ENCODE peak calls at places on chromosomes 4 and X, in five cellular contexts. T is breast epithelium, B is sigmoid colon, U is endothelial cell of umbilical vein, J is tibial nerve. G is an unnamed sample.

GRCh38 chr4:1601852-1602525 is 82.1 kb downstream of the FAM53A start:
- DNase-seq in T (no peak), B (peak), U (no peak), J (no peak), G (no peak)

GRCh38 chr4:72919937-72920336 is 149.6 kb downstream of the COX18 start:
- DNase-seq in T (no peak), B (no peak), U (no peak), J (no peak), G (no peak)

GRCh38 chr4:7960017-7960789 is 20.5 kb upstream of the AFAP1 start:
- DNase-seq in T (no peak), B (peak), U (no peak), J (no peak), G (no peak)

GRCh38 chr4:2269618-2270163 is 7.8 kb upstream of the MXD4 start:
- DNase-seq in T (no peak), B (no peak), U (no peak), J (no peak), G (no peak)

GRCh38 chrX:100864967-100865366 is 9.2 kb downstream of the NOX1 start:
- DNase-seq in T (no peak), B (no peak), U (peak), J (no peak), G (no peak)

GRCh38 chr4:177680308-177680707 is 238.1 kb upstream of the AGA start:
- DNase-seq in T (no peak), B (no peak), U (no peak), J (no peak), G (no peak)

GRCh38 chr4:123744664-123745290 is 348.2 kb downstream of the SPRY1 start:
- DNase-seq in T (no peak), B (peak), U (peak), J (no peak), G (no peak)

GRCh38 chrX:141879616-141880015 is 24.1 kb upstream of the MAGEC1 start:
- DNase-seq in T (no peak), B (no peak), U (no peak), J (no peak), G (no peak)

GRCh38 chr4:139715721-139716391 is 50.2 kb downstream of the MGST2 start:
- DNase-seq in T (no peak), B (no peak), U (no peak), J (no peak), G (no peak)

GRCh38 chrX:48474127-48474526 is 1.9 kb upstream of the FTSJ1 start:
- DNase-seq in T (no peak), B (no peak), U (no peak), J (no peak), G (no peak)

GRCh38 chr4:40514409-40515025 is 115.1 kb downstream of the RBM47 start:
- DNase-seq in T (no peak), B (no peak), U (no peak), J (no peak), G (no peak)

GRCh38 chr4:172356002-172356401 is 542.8 kb downstream of the GALNTL6 start:
- DNase-seq in T (no peak), B (no peak), U (no peak), J (no peak), G (no peak)

GRCh38 chrX:53403535-53403934 is 18.9 kb downstream of the SMC1A start:
- DNase-seq in T (no peak), B (no peak), U (no peak), J (no peak), G (no peak)

GRCh38 chr4:102344955-102345794 is at the start of gene SLC39A8:
- DNase-seq in T (peak), B (peak), U (peak), J (peak), G (peak)
- TF ChIP-seq POLR2A in T (peak), B (peak), U (peak), J (peak), G (peak)

DNA sequence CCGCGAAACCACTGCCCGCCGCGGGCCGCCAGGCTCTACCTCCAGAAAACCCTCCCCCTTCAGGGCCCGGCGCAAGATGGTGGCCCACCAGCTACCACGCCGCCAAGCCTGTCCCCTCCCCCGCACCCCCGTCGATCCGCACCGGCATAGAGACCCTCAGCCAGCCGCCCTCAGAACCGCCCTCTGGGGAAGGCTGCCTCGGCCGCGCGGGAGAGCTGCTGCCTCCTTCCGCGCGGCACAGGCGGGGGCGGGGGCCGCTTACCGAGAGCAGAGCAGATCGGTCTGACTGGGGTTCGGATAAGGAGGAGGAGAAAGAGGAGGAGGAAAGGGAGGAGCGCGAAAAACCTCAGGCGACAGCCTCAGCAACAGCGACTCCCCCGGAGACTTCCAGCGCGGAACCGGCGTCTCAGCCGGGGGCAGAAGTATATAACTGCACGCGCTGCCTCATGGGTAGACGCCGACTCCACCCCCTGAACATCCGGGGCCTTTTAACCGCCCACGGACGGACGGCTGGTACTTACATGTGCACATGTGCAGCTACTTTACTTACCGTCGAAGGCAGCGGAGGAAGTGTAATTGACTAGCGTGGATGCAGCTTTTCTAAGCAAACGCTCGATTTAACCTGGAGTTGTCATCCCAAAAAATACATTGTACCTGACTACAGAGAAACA is at the start of gene ZNF280C:
- DNase-seq in T (peak), B (peak), U (peak), J (peak), G (peak)
- TF ChIP-seq POLR2A in T (peak), B (peak), U (peak), J (peak), G (peak)

GRCh38 chr4:161791796-161792556 is 371.8 kb downstream of the FSTL5 start:
- DNase-seq in T (no peak), B (peak), U (no peak), J (no peak), G (no peak)
- TF ChIP-seq POLR2A in T (no peak), B (no peak), U (no peak), J (no peak), G (no peak)

DNA sequence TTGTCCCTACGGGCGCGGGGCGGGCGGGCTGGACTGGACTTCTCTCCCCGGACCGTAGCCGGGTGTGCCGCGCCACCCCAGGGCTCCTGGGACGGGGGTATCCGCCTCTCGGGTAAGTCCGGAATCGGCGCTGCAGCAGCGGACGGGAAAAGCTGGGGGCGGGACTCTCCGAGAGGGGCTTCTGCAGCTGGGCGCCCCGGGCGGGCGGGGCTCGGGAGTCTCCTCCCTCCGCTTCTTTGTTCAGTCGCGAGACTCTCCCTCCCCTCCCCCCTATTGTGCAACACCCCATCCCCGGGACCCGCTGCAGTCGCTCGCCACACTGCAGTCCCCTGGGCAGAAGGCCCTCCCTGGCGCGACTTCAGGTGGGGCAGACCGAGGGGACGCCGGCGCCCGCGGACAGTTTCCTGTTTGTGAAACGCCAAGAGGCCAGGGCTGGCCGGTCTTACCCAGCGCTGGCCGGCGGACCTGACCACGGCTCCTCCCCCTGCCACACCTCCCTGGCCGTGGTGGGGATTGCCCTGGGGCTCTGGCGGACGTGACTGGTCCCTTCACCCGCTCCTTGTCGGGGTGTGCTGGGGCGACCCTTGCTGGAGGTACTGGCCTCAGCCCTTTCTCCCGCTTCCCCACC is 966 bp downstream of the CCNG2 start:
- DNase-seq in T (peak), B (peak), U (peak), J (peak), G (peak)
- TF ChIP-seq POLR2A in T (no peak), B (no peak), U (no peak), J (peak), G (no peak)

G was measured in GM12892.